ENCODE peak calls at places on chromosomes 7 and 10, in seven cellular contexts. S is K562, E is HL-60, B is AG10803, K is suprapubic skin, D is A549, O is lower leg skin. H is an unnamed sample.

GRCh38 chr10:72802291-72803118 is 91.0 kb upstream of the OIT3 start:
- DNase-seq in D (no peak), B (peak), O (no peak), S (no peak), E (no peak), K (no peak), H (no peak)

GRCh38 chr10:60167056-60167455 is 222.6 kb downstream of the ANK3 start:
- DNase-seq in O (no peak), B (no peak), K (no peak), E (no peak), S (no peak), D (no peak), H (no peak)

GRCh38 chr7:29115130-29115529 is 31.2 kb downstream of the CPVL start:
- DNase-seq in D (no peak), B (no peak), O (no peak), S (no peak), K (no peak), E (no peak), H (no peak)

GRCh38 chr10:132641401-132641800 is 103.8 kb downstream of the INPP5A start:
- DNase-seq in B (no peak), K (no peak), O (no peak), S (no peak), E (no peak), D (no peak), H (no peak)

GRCh38 chr10:122245897-122246296 is 25.2 kb upstream of the BTBD16 start:
- DNase-seq in K (no peak), S (no peak), B (no peak), O (no peak), E (no peak), D (no peak), H (no peak)

GRCh38 chr10:125114761-125115391 is 45.5 kb downstream of the CTBP2 start:
- DNase-seq in K (peak), S (peak), B (no peak), O (no peak), E (no peak), D (no peak), H (no peak)

GRCh38 chr10:110077436-110078120 is 69.8 kb downstream of the ADD3 start:
- DNase-seq in S (no peak), K (no peak), B (peak), E (peak), D (no peak), O (no peak), H (no peak)

GRCh38 chr10:33201056-33201780 is 133.2 kb downstream of the NRP1 start:
- DNase-seq in O (no peak), S (no peak), B (no peak), E (no peak), K (no peak), D (no peak), H (no peak)

GRCh38 chr7:13021971-13022370 is 334.5 kb downstream of the ARL4A start:
- DNase-seq in K (no peak), D (no peak), O (no peak), B (no peak), E (no peak), S (no peak), H (no peak)

GRCh38 chr7:36787933-36788378 is 63.7 kb upstream of the AOAH start:
- DNase-seq in S (no peak), D (no peak), E (no peak), B (no peak), K (no peak), O (no peak), H (no peak)

GRCh38 chr7:113797420-113797995 is 121.3 kb downstream of the PPP1R3A start:
- DNase-seq in O (no peak), B (no peak), K (no peak), E (no peak), S (no peak), D (no peak), H (no peak)

DNA sequence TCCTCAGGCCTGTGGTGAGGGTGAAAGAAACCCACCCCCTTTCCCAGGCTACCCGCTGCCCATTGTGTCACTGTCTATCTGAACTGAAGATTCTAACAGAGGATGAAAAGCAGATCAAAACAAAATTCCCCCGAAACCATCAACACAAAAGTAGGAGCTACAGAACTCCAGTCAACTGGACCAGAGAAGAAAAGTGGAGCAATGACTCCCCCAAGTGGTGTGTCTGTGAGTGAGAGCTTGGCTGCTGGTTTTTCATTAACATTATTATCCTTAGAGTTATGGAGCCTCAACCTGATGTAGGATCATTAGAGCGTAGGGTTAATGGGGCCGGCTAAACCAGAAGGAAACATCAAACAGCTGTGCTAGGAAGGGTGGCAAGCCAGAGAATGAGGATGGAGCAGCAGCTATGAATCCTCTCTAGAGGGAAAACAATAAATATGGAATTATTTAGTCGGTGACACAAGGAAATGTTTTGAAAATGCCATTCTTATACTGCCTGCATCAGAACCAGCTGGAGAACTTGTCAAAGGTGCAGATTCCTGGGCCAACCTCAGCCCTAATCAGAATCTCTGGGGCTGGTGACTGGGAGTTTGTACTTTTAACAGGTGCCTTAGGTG is 38.3 kb downstream of the AKR1B1 start:
- DNase-seq in D (peak), S (peak), B (peak), O (no peak), E (no peak), K (no peak), H (peak)
- TF ChIP-seq CTCF in D (peak), S (peak), B (peak), O (no peak), E (no peak), K (no peak), H (no peak)

GRCh38 chr10:130110236-130111114 is at the start of gene C10orf143:
- DNase-seq in K (peak), D (peak), S (peak), O (peak), E (peak), B (peak), H (peak)

GRCh38 chr10:130109796-130110235 is 814 bp downstream of the C10orf143 start:
- DNase-seq in S (peak), K (peak), D (peak), B (peak), O (peak), E (peak), H (peak)

GRCh38 chr10:130108934-130109604 is 1.6 kb downstream of the C10orf143 start:
- DNase-seq in O (no peak), E (no peak), B (no peak), S (no peak), D (no peak), K (no peak), H (no peak)

GRCh38 chr10:130111115-130111847 is 651 bp upstream of the C10orf143 start:
- DNase-seq in D (peak), E (peak), K (peak), B (peak), O (peak), S (peak), H (peak)

GRCh38 chr10:130105724-130106123 is 4.9 kb downstream of the C10orf143 start:
- DNase-seq in E (no peak), D (no peak), B (no peak), O (no peak), S (no peak), K (no peak), H (peak)
- TF ChIP-seq CTCF in E (no peak), D (no peak), B (no peak), O (no peak), S (no peak), K (no peak), H (no peak)

GRCh38 chr7:66503036-66503370 is 125.7 kb upstream of the KCTD7 start:
- DNase-seq in B (no peak), D (no peak), S (no peak), E (no peak), K (no peak), O (no peak), H (no peak)

GRCh38 chr7:66504131-66504530 is 124.5 kb upstream of the KCTD7 start:
- DNase-seq in K (no peak), E (no peak), S (no peak), D (no peak), B (no peak), O (no peak), H (no peak)

GRCh38 chr7:66503551-66504031 is 125.1 kb upstream of the KCTD7 start:
- DNase-seq in K (no peak), B (no peak), E (no peak), O (no peak), D (no peak), S (no peak), H (no peak)

GRCh38 chr7:66500087-66500486 is 128.6 kb upstream of the KCTD7 start:
- DNase-seq in O (no peak), D (peak), S (peak), K (no peak), E (no peak), B (no peak), H (no peak)

GRCh38 chr7:66502230-66503035 is 126.2 kb upstream of the KCTD7 start:
- DNase-seq in B (no peak), E (no peak), K (no peak), D (no peak), S (peak), O (no peak), H (no peak)
- TF ChIP-seq CTCF in B (no peak), E (no peak), K (no peak), D (no peak), S (no peak), O (no peak), H (no peak)

GRCh38 chr10:84375881-84376280 is 47.5 kb downstream of the CCSER2 start:
- DNase-seq in O (no peak), K (no peak), D (no peak), S (no peak), E (no peak), B (no peak), H (no peak)
- TF ChIP-seq CTCF in O (no peak), K (no peak), D (no peak), S (no peak), E (no peak), B (no peak), H (no peak)

GRCh38 chr10:10927608-10928007 is 90.1 kb upstream of the CELF2 start:
- DNase-seq in S (no peak), D (no peak), K (no peak), E (no peak), O (no peak), B (no peak), H (no peak)

GRCh38 chr10:10925667-10926066 is 92.0 kb upstream of the CELF2 start:
- DNase-seq in D (no peak), O (no peak), E (no peak), S (no peak), B (no peak), K (no peak), H (no peak)

GRCh38 chr10:10935032-10935431 is 82.6 kb upstream of the CELF2 start:
- DNase-seq in S (no peak), E (no peak), O (no peak), B (no peak), K (no peak), D (no peak), H (no peak)

DNA sequence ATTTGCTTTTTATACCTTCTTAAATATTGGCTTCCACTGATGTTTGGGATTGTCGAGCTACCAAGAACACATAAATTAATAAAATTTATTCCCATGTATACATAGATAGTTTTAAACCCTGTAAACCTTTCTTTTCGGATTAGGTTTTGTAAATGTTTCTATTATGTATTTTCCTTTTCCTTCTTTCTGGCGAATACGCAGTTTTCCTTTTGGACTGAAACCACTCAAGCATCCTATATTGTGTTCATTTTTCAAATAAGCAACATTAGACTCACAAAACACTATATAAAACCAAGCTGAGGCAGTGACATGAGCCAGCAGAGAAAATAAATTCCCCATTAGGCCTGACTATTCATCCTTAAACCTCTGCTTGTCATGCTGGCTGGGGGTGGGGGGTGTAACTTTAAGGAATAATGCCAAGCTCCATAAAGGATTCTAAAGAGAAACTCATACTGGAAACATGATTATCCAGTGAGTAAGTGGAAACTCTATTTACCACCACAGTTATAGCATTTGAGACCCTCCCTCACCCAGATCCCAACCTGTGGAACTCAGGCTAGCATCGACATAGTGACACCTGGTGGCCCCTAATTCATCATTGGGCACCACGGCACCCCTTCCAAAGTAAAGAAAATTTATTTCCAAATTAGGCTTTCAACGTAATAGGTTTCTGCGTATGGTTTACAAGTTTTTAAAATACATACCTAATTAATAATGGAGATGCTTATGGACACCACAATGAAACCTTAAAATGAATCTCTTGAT is 86.5 kb upstream of the CELF2 start:
- DNase-seq in S (no peak), D (no peak), E (no peak), K (no peak), B (no peak), O (no peak), H (no peak)
- TF ChIP-seq CTCF in S (no peak), D (no peak), E (no peak), K (no peak), B (no peak), O (no peak), H (no peak)

DNA sequence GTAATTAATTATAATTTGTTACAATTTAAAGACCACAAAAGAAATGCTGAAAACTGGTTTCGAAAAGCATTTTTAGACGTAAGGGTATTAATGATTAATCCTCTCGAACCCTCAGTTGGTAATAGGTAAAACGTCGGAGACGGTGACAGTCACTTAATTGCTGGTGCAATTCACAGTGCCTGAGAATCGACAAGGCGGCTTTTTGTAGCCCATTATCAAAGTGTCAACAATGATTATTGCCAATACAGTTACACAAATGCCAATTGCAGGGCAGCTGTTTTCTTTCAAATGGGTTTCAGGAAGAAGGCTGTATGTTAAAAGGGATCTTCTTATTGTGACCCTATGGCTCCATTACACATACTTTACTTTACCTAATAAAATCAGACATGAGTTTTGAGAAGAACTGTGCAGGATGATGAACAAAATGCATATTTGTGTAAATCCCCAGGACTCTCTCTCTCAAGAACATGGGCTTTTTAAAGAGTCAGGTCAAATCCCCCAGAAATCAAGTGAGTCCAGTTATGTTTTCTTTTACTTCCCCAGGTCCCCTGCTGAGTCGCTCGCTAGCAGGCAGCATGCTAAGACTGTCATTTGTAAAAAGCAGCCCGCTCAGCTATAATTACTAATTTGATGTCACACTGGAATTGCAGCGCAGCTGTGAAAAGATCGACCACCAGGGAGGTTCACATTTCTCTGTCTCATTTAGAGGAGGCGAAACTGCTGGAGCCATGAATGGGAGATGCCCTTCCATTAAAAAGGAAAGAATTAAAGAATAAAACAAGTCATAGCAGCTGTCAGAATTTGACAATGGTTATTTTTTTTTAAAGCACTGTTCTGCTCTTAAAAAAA is 153.8 kb downstream of the PIP4K2A start:
- DNase-seq in O (no peak), K (no peak), S (no peak), B (no peak), E (no peak), D (no peak), H (no peak)
- TF ChIP-seq CTCF in O (no peak), K (no peak), S (no peak), B (no peak), E (no peak), D (no peak), H (no peak)

GRCh38 chr7:51310131-51310583 is 6.5 kb downstream of the COBL start:
- DNase-seq in E (no peak), D (no peak), S (no peak), O (no peak), K (no peak), B (no peak), H (no peak)
- TF ChIP-seq CTCF in E (no peak), D (no peak), S (no peak), O (no peak), K (no peak), B (no peak), H (no peak)

GRCh38 chr7:66418537-66418936 is 210.1 kb upstream of the KCTD7 start:
- DNase-seq in B (no peak), D (no peak), E (peak), K (no peak), S (no peak), O (no peak), H (no peak)

GRCh38 chr7:66419210-66419609 is 209.5 kb upstream of the KCTD7 start:
- DNase-seq in K (no peak), O (no peak), D (no peak), E (no peak), B (no peak), S (no peak), H (no peak)

GRCh38 chr7:66415659-66416265 is 210.6 kb downstream of the TPST1 start:
- DNase-seq in K (no peak), S (no peak), E (no peak), B (peak), O (no peak), D (no peak), H (no peak)

GRCh38 chr7:66409493-66409892 is 204.4 kb downstream of the TPST1 start:
- DNase-seq in D (no peak), O (no peak), S (no peak), K (no peak), B (no peak), E (no peak), H (no peak)

GRCh38 chr7:66413379-66414114 is 208.4 kb downstream of the TPST1 start:
- DNase-seq in S (peak), K (peak), O (peak), B (peak), D (peak), E (no peak), H (peak)
- TF ChIP-seq CTCF in S (no peak), K (no peak), O (no peak), B (peak), D (peak), E (no peak), H (no peak)

H was measured in endothelial cell.